ENCODE peak calls at places on chromosome 19, in seven cellular contexts. B is cardiac fibroblast, E is GM23338, W is mammary epithelial cell, Q is colonic mucosa, X is astrocyte of the spinal cord, V is left ventricle myocardium inferior. T is an unnamed sample.

GRCh38 chr19:57803265-57803593 is 11.5 kb downstream of the ZNF552 start:
- DNase-seq in B (no peak), E (peak), W (no peak), Q (no peak), X (no peak), V (no peak), T (no peak)

GRCh38 chr19:29598496-29598895 is 7.6 kb upstream of the POP4 start:
- DNase-seq in B (no peak), E (no peak), W (no peak), Q (no peak), X (no peak), V (no peak), T (no peak)

GRCh38 chr19:45638930-45639729 is at the start of gene EML2:
- DNase-seq in B (no peak), E (peak), W (peak), Q (peak), X (peak), V (peak), T (no peak)

GRCh38 chr19:38433268-38433733 is at the start of gene RYR1:
- DNase-seq in B (no peak), E (peak), W (no peak), Q (peak), X (no peak), V (peak), T (no peak)

GRCh38 chr19:5949792-5950305 is 28.1 kb downstream of the RANBP3 start:
- DNase-seq in B (no peak), E (no peak), W (no peak), Q (no peak), X (no peak), V (peak), T (no peak)

GRCh38 chr19:50679177-50680125 is 30.2 kb downstream of the C19orf81 start:
- DNase-seq in B (peak), E (peak), W (peak), Q (peak), X (peak), V (peak), T (peak)

GRCh38 chr19:3304871-3305423 is 61.4 kb upstream of the NFIC start:
- DNase-seq in B (peak), E (peak), W (peak), Q (peak), X (peak), V (peak), T (no peak)

GRCh38 chr19:3193256-3194062 is 7.7 kb downstream of the NCLN start:
- DNase-seq in B (no peak), E (no peak), W (no peak), Q (no peak), X (no peak), V (no peak), T (no peak)

GRCh38 chr19:2695288-2695866 is 7.1 kb downstream of the GNG7 start:
- DNase-seq in B (no peak), E (no peak), W (peak), Q (no peak), X (no peak), V (peak), T (no peak)

GRCh38 chr19:28537896-28538295 is 675.1 kb downstream of the UQCRFS1 start:
- DNase-seq in B (no peak), E (no peak), W (no peak), Q (no peak), X (no peak), V (no peak), T (no peak)

GRCh38 chr19:55251296-55252081 is 7.3 kb downstream of the PPP6R1 start:
- DNase-seq in B (peak), E (no peak), W (no peak), Q (peak), X (peak), V (no peak), T (no peak)

GRCh38 chr19:29724102-29724641 is 9.1 kb upstream of the C19orf12 start:
- DNase-seq in B (peak), E (peak), W (no peak), Q (no peak), X (peak), V (no peak), T (no peak)

GRCh38 chr19:18488838-18489626 is 32.8 kb downstream of the ELL start:
- DNase-seq in B (no peak), E (peak), W (no peak), Q (no peak), X (no peak), V (no peak), T (no peak)
- TF ChIP-seq CTCF in B (peak), E (peak), W (peak), Q (peak), X (peak), V (peak), T (peak)

DNA sequence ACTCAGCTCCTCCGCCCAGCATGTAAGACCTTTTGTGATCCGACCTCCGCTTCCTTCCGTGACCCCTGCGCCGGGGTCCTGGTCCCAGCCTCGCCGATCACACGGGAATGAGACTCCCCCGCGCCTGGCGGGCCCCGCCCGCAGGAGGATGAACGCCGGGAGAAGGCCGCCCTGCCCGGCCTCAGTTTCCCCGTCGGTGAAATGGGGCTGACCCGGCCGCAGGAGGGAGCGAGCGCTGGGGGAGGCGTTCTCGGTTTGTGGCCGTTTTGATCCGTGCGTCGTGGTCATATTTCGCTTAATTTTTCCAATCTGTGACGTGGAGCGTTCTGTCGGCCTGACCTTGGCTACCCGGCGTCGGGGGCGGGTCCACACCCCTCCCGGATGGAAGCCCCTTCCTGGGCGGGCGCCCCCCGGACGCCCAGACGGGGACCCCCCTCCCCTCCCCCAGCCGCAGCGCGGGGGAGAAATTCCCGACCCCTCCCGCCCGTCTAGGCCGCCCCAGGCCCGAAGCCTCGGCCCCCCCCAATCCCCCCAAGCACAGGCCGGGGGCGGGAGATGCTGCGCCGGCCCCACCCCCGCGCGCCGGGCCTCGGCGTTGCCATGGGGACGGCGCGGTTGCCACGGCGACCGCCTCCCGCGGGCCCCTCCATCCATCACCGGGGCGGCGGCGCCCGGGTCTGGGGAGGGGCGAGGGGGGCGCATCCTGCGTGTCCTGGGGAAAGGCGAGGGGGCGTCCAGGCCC is 11.1 kb downstream of the PALM start:
- DNase-seq in B (no peak), E (peak), W (no peak), Q (no peak), X (no peak), V (no peak), T (no peak)
- H3K4me3 ChIP-seq in B (no peak), E (peak), W (no peak), Q (no peak), X (no peak), V (peak), T (no peak)

GRCh38 chr19:7627166-7627565 is 2.2 kb downstream of the XAB2 start:
- DNase-seq in B (no peak), E (no peak), W (no peak), Q (no peak), X (no peak), V (no peak), T (no peak)

GRCh38 chr19:7631577-7631976 is 1.9 kb downstream of the PCP2 start:
- DNase-seq in B (no peak), E (no peak), W (no peak), Q (no peak), X (no peak), V (no peak), T (no peak)

GRCh38 chr19:7629347-7630054 is at the start of the genes PET100 and XAB2:
- DNase-seq in B (peak), E (peak), W (peak), Q (peak), X (peak), V (peak), T (peak)

GRCh38 chr19:7625763-7626372 is 3.5 kb downstream of the XAB2 start:
- DNase-seq in B (no peak), E (no peak), W (no peak), Q (no peak), X (no peak), V (no peak), T (no peak)

DNA sequence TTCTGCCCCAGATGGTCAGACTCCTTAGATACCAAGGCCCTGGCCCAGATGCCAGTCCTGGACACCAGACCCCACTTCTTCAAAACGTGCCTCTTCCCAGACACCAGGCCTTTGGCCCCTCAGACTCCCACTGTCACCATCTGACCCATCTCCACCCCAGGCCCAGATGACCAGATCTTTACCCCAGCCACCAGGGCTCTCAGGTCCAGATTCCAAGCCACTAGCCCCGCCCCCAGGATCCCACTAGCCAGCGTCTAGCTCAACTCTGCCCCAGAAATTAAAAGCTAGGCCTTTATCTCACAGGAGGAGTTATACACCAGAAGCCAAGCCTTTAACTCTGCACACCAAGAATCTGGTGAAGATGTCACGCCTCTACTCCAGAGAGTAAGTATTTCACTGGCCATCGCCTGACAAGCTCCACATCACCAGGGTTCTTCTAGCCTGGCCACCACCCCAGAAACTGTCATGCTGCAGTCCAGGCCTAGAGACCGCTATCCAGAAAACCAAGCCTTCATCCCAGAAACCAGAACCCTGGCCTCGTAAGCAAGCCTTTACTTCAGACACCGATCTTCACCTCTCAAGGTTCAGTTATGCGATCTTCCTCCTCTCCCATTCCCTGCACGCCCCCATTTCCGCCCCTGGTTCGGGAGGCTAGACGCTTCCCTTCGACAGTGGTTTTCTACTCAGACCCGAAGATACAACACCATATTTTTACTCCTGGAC is 595 bp downstream of the XAB2 start:
- DNase-seq in B (no peak), E (peak), W (no peak), Q (no peak), X (no peak), V (no peak), T (no peak)
- TF ChIP-seq CTCF in B (no peak), E (no peak), W (no peak), Q (no peak), X (no peak), V (no peak), T (no peak)

GRCh38 chr19:11674067-11674492 is 64.7 kb downstream of the ZNF823 start:
- DNase-seq in B (no peak), E (peak), W (no peak), Q (no peak), X (no peak), V (no peak), T (no peak)
- H3K4me3 ChIP-seq in B (peak), E (peak), W (no peak), Q (peak), X (peak), V (peak), T (peak)

GRCh38 chr19:14475251-14476073 is at the start of gene PTGER1:
- DNase-seq in B (peak), E (peak), W (peak), Q (peak), X (peak), V (no peak), T (no peak)
- TF ChIP-seq CTCF in B (peak), E (peak), W (no peak), Q (peak), X (peak), V (peak), T (peak)

GRCh38 chr19:604355-604754 is 14.7 kb downstream of the HCN2 start:
- DNase-seq in B (peak), E (no peak), W (no peak), Q (peak), X (no peak), V (no peak), T (no peak)
- H3K4me3 ChIP-seq in B (no peak), E (no peak), W (no peak), Q (no peak), X (no peak), V (no peak), T (no peak)

GRCh38 chr19:32336259-32337111 is 8.9 kb upstream of the ZNF507 start:
- DNase-seq in B (peak), E (no peak), W (no peak), Q (no peak), X (peak), V (peak), T (no peak)
- TF ChIP-seq CTCF in B (peak), E (no peak), W (no peak), Q (no peak), X (peak), V (no peak), T (peak)